ENCODE peak calls at places on chromosomes 3 and 15, in eight cellular contexts. One of them, this sample, is unnamed.
A peak's percentile ranks its signal among the peaks of the same experiment; 100 is the strongest.

GRCh38 chr3:30259730-30260129 is 346.7 kb upstream of the TGFBR2 start:
- DNase-seq in tibial nerve: no peak
- DNase-seq in hepatocyte: no peak
- DNase-seq in uterus: no peak
- DNase-seq in K562: no peak
- DNase-seq in RWPE1: no peak
- DNase-seq in cardiac muscle cell: no peak
- DNase-seq in AG04450: no peak
- DNase-seq in this sample: no peak

GRCh38 chr3:171840831-171841619 is 2.1 kb upstream of the TMEM212 start:
- DNase-seq in tibial nerve: no peak
- DNase-seq in hepatocyte: no peak
- DNase-seq in uterus: no peak
- DNase-seq in K562: no peak
- DNase-seq in RWPE1: no peak
- DNase-seq in cardiac muscle cell: no peak
- DNase-seq in AG04450: no peak
- DNase-seq in this sample: no peak

GRCh38 chr3:2511356-2511755 is 412.7 kb downstream of the CNTN4 start:
- DNase-seq in tibial nerve: no peak
- DNase-seq in hepatocyte: no peak
- DNase-seq in uterus: no peak
- DNase-seq in K562: no peak
- DNase-seq in RWPE1: no peak
- DNase-seq in cardiac muscle cell: peak; percentile 42
- DNase-seq in AG04450: no peak
- DNase-seq in this sample: no peak

GRCh38 chr15:43552261-43552660 is 34.9 kb downstream of the MAP1A start:
- DNase-seq in tibial nerve: no peak
- DNase-seq in hepatocyte: no peak
- DNase-seq in uterus: no peak
- DNase-seq in K562: no peak
- DNase-seq in RWPE1: no peak
- DNase-seq in cardiac muscle cell: no peak
- DNase-seq in AG04450: no peak
- DNase-seq in this sample: no peak

GRCh38 chr3:133490468-133491351 is 82.8 kb upstream of the CDV3 start:
- DNase-seq in tibial nerve: no peak
- DNase-seq in hepatocyte: no peak
- DNase-seq in uterus: no peak
- DNase-seq in K562: no peak
- DNase-seq in RWPE1: no peak
- DNase-seq in cardiac muscle cell: no peak
- DNase-seq in AG04450: no peak
- DNase-seq in this sample: no peak

GRCh38 chr15:76150508-76150907 is 90.7 kb downstream of the TMEM266 start:
- DNase-seq in tibial nerve: no peak
- DNase-seq in hepatocyte: no peak
- DNase-seq in uterus: no peak
- DNase-seq in K562: no peak
- DNase-seq in RWPE1: no peak
- DNase-seq in cardiac muscle cell: no peak
- DNase-seq in AG04450: no peak
- DNase-seq in this sample: no peak

GRCh38 chr3:17302774-17303173 is 418.0 kb downstream of the PLCL2 start:
- DNase-seq in tibial nerve: no peak
- DNase-seq in hepatocyte: no peak
- DNase-seq in uterus: peak; percentile 20
- DNase-seq in K562: no peak
- DNase-seq in RWPE1: no peak
- DNase-seq in cardiac muscle cell: no peak
- DNase-seq in AG04450: no peak
- DNase-seq in this sample: no peak

GRCh38 chr15:91228890-91229289 is 128.8 kb downstream of the SV2B start:
- DNase-seq in tibial nerve: no peak
- DNase-seq in hepatocyte: peak; percentile 21
- DNase-seq in uterus: no peak
- DNase-seq in K562: no peak
- DNase-seq in RWPE1: no peak
- DNase-seq in cardiac muscle cell: no peak
- DNase-seq in AG04450: no peak
- DNase-seq in this sample: no peak

GRCh38 chr3:126946387-126946786 is 36.5 kb upstream of the PLXNA1 start:
- DNase-seq in tibial nerve: no peak
- DNase-seq in hepatocyte: no peak
- DNase-seq in uterus: no peak
- DNase-seq in K562: no peak
- DNase-seq in RWPE1: no peak
- DNase-seq in cardiac muscle cell: no peak
- DNase-seq in AG04450: no peak
- DNase-seq in this sample: no peak

GRCh38 chr15:80183291-80183690 is 30.5 kb downstream of the FAH start:
- DNase-seq in tibial nerve: no peak
- DNase-seq in hepatocyte: no peak
- DNase-seq in uterus: no peak
- DNase-seq in K562: no peak
- DNase-seq in RWPE1: no peak
- DNase-seq in cardiac muscle cell: no peak
- DNase-seq in AG04450: no peak
- DNase-seq in this sample: no peak

GRCh38 chr3:39099738-39100499 is 7.5 kb downstream of the GORASP1 start:
- DNase-seq in tibial nerve: no peak
- DNase-seq in hepatocyte: no peak
- DNase-seq in uterus: no peak
- DNase-seq in K562: no peak
- DNase-seq in RWPE1: no peak
- DNase-seq in cardiac muscle cell: no peak
- DNase-seq in AG04450: no peak
- DNase-seq in this sample: no peak

GRCh38 chr3:39098473-39099000 is 8.9 kb downstream of the GORASP1 start:
- DNase-seq in tibial nerve: no peak
- DNase-seq in hepatocyte: no peak
- DNase-seq in uterus: no peak
- DNase-seq in K562: no peak
- DNase-seq in RWPE1: no peak
- DNase-seq in cardiac muscle cell: no peak
- DNase-seq in AG04450: no peak
- DNase-seq in this sample: no peak

GRCh38 chr3:39096775-39097174 is 10.7 kb downstream of the GORASP1 start:
- DNase-seq in tibial nerve: no peak
- DNase-seq in hepatocyte: no peak
- DNase-seq in uterus: no peak
- DNase-seq in K562: no peak
- DNase-seq in RWPE1: no peak
- DNase-seq in cardiac muscle cell: no peak
- DNase-seq in AG04450: no peak
- DNase-seq in this sample: no peak

GRCh38 chr3:39099242-39099641 is 8.2 kb downstream of the GORASP1 start:
- DNase-seq in tibial nerve: no peak
- DNase-seq in hepatocyte: no peak
- DNase-seq in uterus: no peak
- DNase-seq in K562: no peak
- DNase-seq in RWPE1: no peak
- DNase-seq in cardiac muscle cell: no peak
- DNase-seq in AG04450: no peak
- DNase-seq in this sample: no peak

DNA sequence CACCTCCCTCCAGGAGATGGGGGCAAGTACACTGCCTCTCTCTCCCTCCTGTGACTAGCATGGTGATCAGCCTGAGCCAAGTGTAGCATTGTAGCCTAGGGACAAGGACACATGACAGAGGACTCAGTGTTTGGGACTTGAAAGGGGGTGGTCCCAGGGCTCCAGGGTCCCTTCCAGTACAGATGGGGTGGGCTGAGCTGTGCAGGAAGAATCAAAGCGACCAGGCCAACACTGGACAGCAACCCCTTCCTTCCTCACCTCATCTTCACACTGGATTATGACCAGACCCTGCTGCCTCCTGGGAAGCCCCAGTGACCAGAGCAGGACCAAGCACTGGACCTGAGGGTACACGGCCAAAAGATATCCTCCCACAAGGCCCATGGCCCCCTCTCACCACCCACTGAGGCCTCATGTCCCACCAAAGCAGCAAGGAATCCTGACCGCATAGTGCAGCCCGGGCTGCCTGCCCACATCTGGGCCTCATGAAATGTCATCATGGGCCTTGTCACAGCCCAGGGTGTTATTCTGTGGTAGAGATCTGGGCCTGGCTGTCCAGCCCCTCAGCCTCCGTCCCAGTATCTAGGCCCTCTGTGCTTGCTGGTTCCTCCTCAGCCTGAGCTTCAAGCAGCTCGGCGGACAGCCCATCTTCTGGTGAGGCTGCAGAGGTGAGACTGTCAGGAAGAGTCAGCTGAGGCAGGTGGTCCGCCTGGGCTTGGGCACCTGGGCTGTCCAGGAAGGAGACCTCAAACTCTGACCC is 9.5 kb downstream of the GORASP1 start:
- DNase-seq in tibial nerve: no peak
- DNase-seq in hepatocyte: no peak
- DNase-seq in uterus: no peak
- DNase-seq in K562: no peak
- DNase-seq in RWPE1: no peak
- DNase-seq in cardiac muscle cell: no peak
- DNase-seq in AG04450: no peak
- DNase-seq in this sample: no peak
- H3K27ac ChIP-seq in tibial nerve: peak overlapping the region; percentile 62
- H3K27ac ChIP-seq in hepatocyte: no peak overlapping the region
- H3K27ac ChIP-seq in uterus: no peak overlapping the region
- H3K27ac ChIP-seq in K562: no peak overlapping the region
- H3K27ac ChIP-seq in RWPE1: peak overlapping the region; percentile 1
- H3K27ac ChIP-seq in cardiac muscle cell: no peak overlapping the region
- H3K27ac ChIP-seq in AG04450: no peak overlapping the region
- H3K27ac ChIP-seq in this sample: no peak overlapping the region

GRCh38 chr15:51079226-51079625 is 15.5 kb downstream of the TNFAIP8L3 start:
- DNase-seq in tibial nerve: no peak
- DNase-seq in hepatocyte: no peak
- DNase-seq in uterus: no peak
- DNase-seq in K562: no peak
- DNase-seq in RWPE1: no peak
- DNase-seq in cardiac muscle cell: no peak
- DNase-seq in AG04450: no peak
- DNase-seq in this sample: peak; percentile 38

GRCh38 chr15:51077565-51078153 is 17.0 kb downstream of the TNFAIP8L3 start:
- DNase-seq in tibial nerve: peak; percentile 62
- DNase-seq in hepatocyte: peak; percentile 47
- DNase-seq in uterus: peak; percentile 85
- DNase-seq in K562: peak; percentile 71
- DNase-seq in RWPE1: no peak
- DNase-seq in cardiac muscle cell: peak; percentile 14
- DNase-seq in AG04450: no peak
- DNase-seq in this sample: no peak

GRCh38 chr15:51082246-51082645 is 12.5 kb downstream of the TNFAIP8L3 start:
- DNase-seq in tibial nerve: no peak
- DNase-seq in hepatocyte: no peak
- DNase-seq in uterus: no peak
- DNase-seq in K562: no peak
- DNase-seq in RWPE1: no peak
- DNase-seq in cardiac muscle cell: no peak
- DNase-seq in AG04450: no peak
- DNase-seq in this sample: no peak

GRCh38 chr15:51076898-51077564 is 17.7 kb downstream of the TNFAIP8L3 start:
- DNase-seq in tibial nerve: peak; percentile 25
- DNase-seq in hepatocyte: no peak
- DNase-seq in uterus: peak; percentile 51
- DNase-seq in K562: no peak
- DNase-seq in RWPE1: no peak
- DNase-seq in cardiac muscle cell: no peak
- DNase-seq in AG04450: no peak
- DNase-seq in this sample: no peak

GRCh38 chr15:51080286-51080685 is 14.4 kb downstream of the TNFAIP8L3 start:
- DNase-seq in tibial nerve: no peak
- DNase-seq in hepatocyte: no peak
- DNase-seq in uterus: no peak
- DNase-seq in K562: no peak
- DNase-seq in RWPE1: peak; percentile 83
- DNase-seq in cardiac muscle cell: no peak
- DNase-seq in AG04450: no peak
- DNase-seq in this sample: no peak
- H3K27ac ChIP-seq in tibial nerve: no peak overlapping the region
- H3K27ac ChIP-seq in hepatocyte: no peak overlapping the region
- H3K27ac ChIP-seq in uterus: peak overlapping the region; percentile 38
- H3K27ac ChIP-seq in K562: no peak overlapping the region
- H3K27ac ChIP-seq in RWPE1: no peak overlapping the region
- H3K27ac ChIP-seq in cardiac muscle cell: no peak overlapping the region
- H3K27ac ChIP-seq in AG04450: no peak overlapping the region
- H3K27ac ChIP-seq in this sample: no peak overlapping the region

DNA sequence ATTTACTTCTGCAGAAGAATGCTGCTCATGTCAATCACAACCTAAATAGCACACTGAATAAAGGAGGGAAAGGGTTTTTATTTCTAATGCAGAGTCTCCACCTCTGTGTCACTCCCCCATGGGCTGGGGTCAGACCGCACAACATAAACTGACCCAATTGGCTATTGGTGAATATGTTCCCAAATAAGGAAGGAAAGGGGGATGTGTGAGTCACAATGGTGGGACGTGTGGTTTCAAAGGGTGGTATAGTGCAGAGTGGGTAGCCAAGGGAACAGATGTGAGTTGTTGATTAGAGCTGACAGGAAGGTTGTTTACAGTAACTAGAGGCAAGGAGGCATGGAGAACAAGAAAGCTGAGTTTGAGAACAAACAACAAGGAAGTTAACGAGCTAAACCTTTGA is 491.8 kb downstream of the ZPLD1 start:
- DNase-seq in tibial nerve: no peak
- DNase-seq in hepatocyte: no peak
- DNase-seq in uterus: no peak
- DNase-seq in K562: no peak
- DNase-seq in RWPE1: no peak
- DNase-seq in cardiac muscle cell: no peak
- DNase-seq in AG04450: no peak
- DNase-seq in this sample: no peak
- H3K27ac ChIP-seq in tibial nerve: no peak overlapping the region
- H3K27ac ChIP-seq in hepatocyte: no peak overlapping the region
- H3K27ac ChIP-seq in uterus: no peak overlapping the region
- H3K27ac ChIP-seq in K562: no peak overlapping the region
- H3K27ac ChIP-seq in RWPE1: no peak overlapping the region
- H3K27ac ChIP-seq in cardiac muscle cell: no peak overlapping the region
- H3K27ac ChIP-seq in AG04450: no peak overlapping the region
- H3K27ac ChIP-seq in this sample: no peak overlapping the region

DNA sequence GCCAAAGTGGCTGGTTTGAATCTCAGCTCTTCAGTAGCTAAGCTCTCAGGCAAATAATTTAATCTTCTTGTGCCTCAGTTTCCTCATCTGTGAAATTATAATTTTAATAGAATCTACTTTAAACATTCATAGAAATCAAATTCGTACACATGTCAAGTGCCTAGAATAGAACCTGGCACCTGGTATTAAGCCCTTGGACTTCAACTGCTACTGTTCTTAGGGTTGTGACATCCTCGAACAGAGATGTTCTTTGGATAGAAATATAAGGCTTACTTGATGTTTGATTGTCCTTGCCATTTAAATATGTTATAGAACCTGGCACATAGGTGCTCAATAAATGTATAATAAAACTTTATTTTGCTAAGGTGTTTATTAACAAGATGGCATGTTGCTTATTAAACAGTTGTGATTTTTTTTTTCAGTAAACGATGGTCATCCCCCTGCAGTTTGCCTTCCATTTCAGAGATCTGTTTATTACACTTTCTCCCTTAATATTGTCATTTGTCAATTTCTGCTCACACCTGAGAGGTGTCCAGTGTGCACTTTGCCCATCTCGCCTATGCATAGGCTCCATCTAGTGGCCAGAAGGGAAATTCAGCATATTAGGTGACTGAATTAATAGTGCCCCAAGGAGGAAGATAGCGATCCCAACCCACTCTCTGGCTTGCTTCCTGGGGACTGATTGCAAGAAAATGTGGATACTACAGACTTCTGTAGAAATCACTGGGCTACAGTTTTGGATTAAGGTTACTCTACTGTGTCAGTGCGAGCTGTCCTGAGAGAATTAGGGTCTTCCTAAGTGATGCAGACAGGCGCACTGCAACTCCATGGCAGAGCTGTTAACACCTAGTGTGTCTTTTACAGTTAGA is 10.7 kb downstream of the IGF1R start:
- DNase-seq in tibial nerve: no peak
- DNase-seq in hepatocyte: peak; percentile 70
- DNase-seq in uterus: peak; percentile 58
- DNase-seq in K562: peak; percentile 56
- DNase-seq in RWPE1: peak; percentile 59
- DNase-seq in cardiac muscle cell: peak; percentile 61
- DNase-seq in AG04450: no peak
- DNase-seq in this sample: peak; percentile 35
- H3K27ac ChIP-seq in tibial nerve: no peak overlapping the region
- H3K27ac ChIP-seq in hepatocyte: no peak overlapping the region
- H3K27ac ChIP-seq in uterus: peak overlapping the region; percentile 2
- H3K27ac ChIP-seq in K562: no peak overlapping the region
- H3K27ac ChIP-seq in RWPE1: no peak overlapping the region
- H3K27ac ChIP-seq in cardiac muscle cell: no peak overlapping the region
- H3K27ac ChIP-seq in AG04450: no peak overlapping the region
- H3K27ac ChIP-seq in this sample: no peak overlapping the region

This sample was measured in PC-9.